ENCODE peak calls at places on chromosomes 5 and 9, in four cellular contexts. V is HepG2, W is K562, U is H1. M is an unnamed sample.
A peak's percentile ranks its signal among the peaks of the same experiment; 100 is the strongest.

GRCh38 chr9:129414377-129415021 is 206.4 kb downstream of the C9orf50 start:
- DNase-seq in V (peak; percentile 48), W (no peak), U (no peak), M (no peak)

GRCh38 chr5:169584998-169585451 is 1.5 kb downstream of the SPDL1 start:
- DNase-seq in W (no peak), U (no peak), V (no peak), M (no peak)

GRCh38 chr5:60958712-60959111 is 13.7 kb downstream of the NDUFAF2 start:
- DNase-seq in U (no peak), W (no peak), V (no peak), M (no peak)

GRCh38 chr5:122311888-122312669 is at the start of gene SNCAIP:
- DNase-seq in W (peak; percentile 9), V (no peak), U (no peak), M (peak; percentile 62)

GRCh38 chr5:72459089-72459661 is 48.0 kb downstream of the ZNF366 start:
- DNase-seq in W (no peak), U (no peak), V (no peak), M (no peak)

GRCh38 chr9:95764490-95764889 is 111.0 kb upstream of the ERCC6L2 start:
- DNase-seq in W (no peak), U (no peak), V (no peak), M (no peak)

GRCh38 chr9:109477269-109478203 is 20.6 kb downstream of the PTPN3 start:
- DNase-seq in V (peak; percentile 97), U (no peak), W (no peak), M (no peak)

GRCh38 chr5:9582406-9582805 is 36.5 kb upstream of the SEMA5A start:
- DNase-seq in W (no peak), U (no peak), V (no peak), M (no peak)

GRCh38 chr5:61796773-61797172 is 464.7 kb downstream of the ZSWIM6 start:
- DNase-seq in U (no peak), W (no peak), V (no peak), M (no peak)

GRCh38 chr9:113261917-113262671 is 13.3 kb downstream of the CDC26 start:
- DNase-seq in W (no peak), V (peak; percentile 35), U (no peak), M (no peak)

GRCh38 chr9:29861803-29862202 is 2288.5 kb upstream of the C9orf72 start:
- DNase-seq in V (no peak), U (no peak), W (no peak), M (no peak)

GRCh38 chr5:133686566-133686965 is 74.2 kb upstream of the FSTL4 start:
- DNase-seq in V (no peak), U (no peak), W (no peak), M (no peak)

GRCh38 chr5:96177303-96177869 is 215.7 kb upstream of the ELL2 start:
- DNase-seq in U (no peak), V (peak; percentile 40), W (no peak), M (no peak)

GRCh38 chr5:138699482-138699881 is 53.7 kb upstream of the CTNNA1 start:
- DNase-seq in W (no peak), V (no peak), U (no peak), M (no peak)

GRCh38 chr9:134328341-134328840 is 2.1 kb downstream of the RXRA start:
- DNase-seq in V (peak; percentile 89), W (no peak), U (no peak), M (no peak)

GRCh38 chr5:97986069-97986468 is 787.4 kb upstream of the RGMB start:
- DNase-seq in U (peak; percentile 7), V (no peak), W (no peak), M (no peak)

GRCh38 chr9:93477397-93477796 is 24.0 kb upstream of the FAM120AOS start:
- DNase-seq in W (no peak), V (no peak), U (no peak), M (no peak)

GRCh38 chr9:127032256-127032655 is 90.2 kb downstream of the ANGPTL2 start:
- DNase-seq in W (no peak), U (no peak), V (no peak), M (no peak)

GRCh38 chr5:17365756-17366155 is 132.3 kb upstream of the TAF11L2 start:
- DNase-seq in U (no peak), V (no peak), W (no peak), M (no peak)

GRCh38 chr9:93235278-93235960 is 51.5 kb downstream of the WNK2 start:
- DNase-seq in V (no peak), W (no peak), U (no peak), M (no peak)

GRCh38 chr5:129996896-129997295 is 92.6 kb downstream of the CHSY3 start:
- DNase-seq in U (no peak), V (no peak), W (no peak), M (no peak)

GRCh38 chr9:126859111-126859510 is 1.3 kb upstream of the ZBTB34 start:
- DNase-seq in V (no peak), U (no peak), W (no peak), M (no peak)

DNA sequence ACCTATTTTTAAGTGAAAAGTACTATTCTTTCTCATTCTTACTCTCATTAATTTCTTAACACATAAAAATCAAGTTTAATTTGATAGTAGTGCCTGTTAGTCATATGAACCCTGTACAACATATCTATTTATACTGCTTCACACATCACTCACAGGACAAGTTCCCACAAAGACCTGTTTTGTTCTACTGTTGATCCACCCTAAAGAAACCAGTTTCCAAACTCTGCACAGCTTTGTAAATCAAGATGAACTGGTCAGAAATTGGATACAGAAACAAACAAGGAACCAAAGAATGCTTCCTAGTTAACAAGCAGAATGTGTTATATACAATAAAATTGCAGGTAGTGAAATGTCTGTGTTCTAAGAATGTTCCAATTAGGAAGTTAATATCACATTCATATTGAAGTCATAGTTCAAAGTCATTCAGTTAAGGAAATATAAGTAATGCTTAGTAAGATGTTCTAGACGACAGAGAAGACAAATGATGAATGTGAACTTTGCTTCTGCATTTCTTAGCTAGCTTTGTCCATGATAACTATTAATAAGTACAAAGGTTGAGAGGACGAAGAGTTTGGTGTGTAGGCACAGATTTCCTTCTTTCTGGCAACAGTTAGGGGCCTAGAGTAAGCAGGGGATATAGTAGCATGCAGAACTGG is 33.4 kb downstream of the C9orf85 start:
- DNase-seq in U (no peak), V (peak; percentile 3), W (no peak), M (no peak)
- TF ChIP-seq JUN in U (no peak), V (no peak), W (no peak), M (no peak)

GRCh38 chr5:150624334-150625163 is 15.9 kb upstream of the SYNPO start:
- DNase-seq in V (no peak), U (no peak), W (peak; percentile 76), M (peak; percentile 48)
- TF ChIP-seq ATF2 in V (no peak), U (no peak), W (no peak), M (no peak)

GRCh38 chr9:101708855-101709254 is 29.6 kb downstream of the GRIN3A start:
- DNase-seq in U (no peak), W (no peak), V (no peak), M (no peak)

GRCh38 chr9:101705135-101705661 is 33.2 kb downstream of the GRIN3A start:
- DNase-seq in U (no peak), V (no peak), W (no peak), M (peak; percentile 65)

GRCh38 chr9:101706929-101707328 is 31.5 kb downstream of the GRIN3A start:
- DNase-seq in V (no peak), U (no peak), W (no peak), M (no peak)

GRCh38 chr9:101707708-101708107 is 30.7 kb downstream of the GRIN3A start:
- DNase-seq in V (no peak), W (no peak), U (no peak), M (no peak)

DNA sequence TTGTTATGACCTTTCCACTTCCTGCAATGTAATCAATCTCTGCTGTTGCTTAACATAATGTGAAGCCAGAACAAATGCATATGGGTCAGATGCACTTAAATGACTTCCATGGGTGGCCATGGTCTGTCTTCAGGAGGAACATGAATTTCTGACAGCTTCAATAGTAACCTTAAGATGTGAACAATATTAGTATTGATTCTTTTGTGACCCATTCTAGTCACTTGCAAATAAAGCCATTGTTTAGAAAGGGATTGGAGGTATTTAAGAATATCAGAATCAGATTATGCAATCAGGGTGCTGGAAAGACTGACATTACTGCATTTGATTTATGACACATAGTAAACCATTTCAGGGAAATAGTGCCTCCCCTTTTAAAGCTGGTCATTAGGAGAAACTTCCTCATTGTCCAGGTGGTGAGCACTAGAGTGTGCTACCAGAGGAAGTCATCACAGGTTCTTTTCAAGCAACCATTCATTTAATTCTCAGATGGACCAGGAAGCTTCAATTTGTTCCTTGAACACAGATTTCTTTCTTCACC is 32.1 kb downstream of the GRIN3A start:
- DNase-seq in W (no peak), V (no peak), U (no peak), M (no peak)
- TF ChIP-seq JUN in W (no peak), V (no peak), U (no peak), M (no peak)

DNA sequence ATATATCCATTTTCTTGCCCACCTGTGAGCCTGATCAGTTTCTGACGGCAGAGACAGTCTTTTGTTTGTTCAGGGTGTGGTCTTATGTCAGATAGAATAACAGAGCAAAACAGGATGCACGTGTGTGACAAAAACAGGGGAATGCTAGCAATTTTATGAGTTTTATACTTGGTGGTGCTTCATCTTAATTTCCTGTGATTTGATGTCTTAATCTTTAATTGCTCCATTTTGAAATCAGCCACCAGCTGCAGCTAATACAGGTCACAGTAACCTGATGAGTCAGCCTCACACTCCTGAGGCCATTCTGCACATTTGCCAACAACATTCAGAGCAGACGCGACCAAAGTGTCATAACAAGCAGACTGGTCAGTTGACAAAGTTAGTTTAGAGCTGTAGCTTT is 42.3 kb upstream of the JMY start:
- DNase-seq in W (no peak), U (no peak), V (no peak), M (no peak)
- TF ChIP-seq ATF2 in W (no peak), U (no peak), V (no peak), M (no peak)

DNA sequence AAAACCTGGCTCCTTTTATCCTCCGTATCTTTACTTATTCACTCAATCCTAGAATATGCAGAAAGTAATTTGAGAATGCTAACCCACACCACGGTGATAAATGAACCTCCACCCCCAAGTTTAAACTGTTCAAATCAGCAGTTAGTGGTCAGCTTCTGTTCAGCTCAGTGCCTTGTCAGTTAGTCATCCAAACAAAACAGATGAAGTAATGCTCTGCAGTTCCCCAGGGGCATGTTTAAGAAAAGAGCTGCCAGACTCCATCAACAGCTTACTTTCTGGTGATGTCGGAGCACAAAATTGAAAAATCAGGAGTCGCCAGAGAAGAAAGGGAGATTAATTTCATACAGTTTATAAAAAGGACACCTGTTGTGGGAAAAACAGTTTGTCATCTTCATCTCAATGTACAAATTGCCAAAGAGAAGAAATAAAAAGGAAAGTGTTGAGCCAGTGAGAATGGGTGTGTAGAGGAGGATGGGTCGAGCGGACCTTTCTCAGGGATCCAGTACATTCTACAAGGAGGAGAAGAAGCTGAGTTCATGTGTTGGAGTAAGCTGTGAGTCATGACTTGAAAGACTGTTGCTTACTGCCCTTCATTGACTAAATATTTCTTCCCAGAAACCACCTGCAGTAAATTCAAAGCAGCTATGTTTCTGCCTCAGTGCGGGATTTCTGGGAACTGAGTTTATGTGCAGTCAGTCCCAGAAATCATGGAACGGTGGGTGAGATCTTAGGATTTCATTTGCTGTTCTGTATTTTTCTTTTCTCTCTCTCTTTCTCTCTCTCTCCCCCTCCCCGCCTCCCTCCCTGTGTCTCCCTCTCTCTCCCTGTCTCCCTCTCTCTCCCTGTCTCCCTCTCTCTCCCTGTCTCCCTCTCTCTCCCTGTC is 13.7 kb downstream of the TRIO start:
- DNase-seq in V (peak; percentile 34), W (no peak), U (no peak), M (no peak)
- TF ChIP-seq JUN in V (no peak), W (no peak), U (no peak), M (no peak)

M was measured in WTC11.